ENCODE peak calls at places on chromosome 2, in ten cellular contexts. H, X, D, B, Y, R, W, G, V and N are unnamed samples. For H3K27me3, H3K9me3 and H3K4me1, the result is how much of the 10 kb centered on the place peaks cover.

GRCh38 chr2:45009303-45009927 is at the start of gene SIX2:
- ATAC-seq in H (peak), X (peak), D (peak), B (peak), Y (peak), R (peak), W (peak), G (peak), V (peak), N (peak)

GRCh38 chr2:52342458-52342857 is 1310.5 kb upstream of the NRXN1 start:
- ATAC-seq in H (no peak), X (no peak), D (no peak), B (no peak), Y (no peak), R (no peak), W (no peak), G (no peak), V (no peak), N (no peak)

GRCh38 chr2:229408356-229408755 is 137.3 kb upstream of the PID1 start:
- ATAC-seq in H (peak), X (peak), D (peak), B (peak), Y (peak), R (no peak), W (peak), G (peak), V (peak), N (peak)

GRCh38 chr2:84652430-84652829 is 136.1 kb downstream of the DNAH6 start:
- ATAC-seq in H (no peak), X (no peak), D (no peak), B (no peak), Y (no peak), R (no peak), W (no peak), G (no peak), V (no peak), N (no peak)

GRCh38 chr2:222708274-222708710 is 36.8 kb downstream of the MOGAT1 start:
- ATAC-seq in H (peak), X (peak), D (peak), B (peak), Y (peak), R (no peak), W (peak), G (peak), V (peak), N (peak)

GRCh38 chr2:212815453-212815852 is 276.9 kb upstream of the ERBB4 start:
- ATAC-seq in H (no peak), X (no peak), D (no peak), B (no peak), Y (no peak), R (no peak), W (peak), G (no peak), V (no peak), N (no peak)

GRCh38 chr2:223970343-223971128 is 13.3 kb downstream of the MRPL44 start:
- ATAC-seq in H (peak), X (peak), D (peak), B (peak), Y (peak), R (peak), W (peak), G (peak), V (peak), N (no peak)

GRCh38 chr2:141598982-141599381 is 531.8 kb downstream of the LRP1B start:
- ATAC-seq in H (peak), X (no peak), D (no peak), B (no peak), Y (no peak), R (no peak), W (no peak), G (no peak), V (no peak), N (no peak)

GRCh38 chr2:168119519-168120141 is 127.8 kb downstream of the STK39 start:
- ATAC-seq in H (no peak), X (peak), D (peak), B (peak), Y (peak), R (peak), W (peak), G (peak), V (peak), N (no peak)

GRCh38 chr2:8609357-8609804 is 72.5 kb upstream of the ID2 start:
- ATAC-seq in H (peak), X (no peak), D (no peak), B (no peak), Y (peak), R (peak), W (peak), G (no peak), V (no peak), N (no peak)

GRCh38 chr2:30978044-30978443 is 160.2 kb downstream of the GALNT14 start:
- ATAC-seq in H (no peak), X (no peak), D (no peak), B (no peak), Y (no peak), R (no peak), W (no peak), G (no peak), V (no peak), N (no peak)

GRCh38 chr2:136310797-136311558 is 193.0 kb upstream of the CXCR4 start:
- ATAC-seq in H (no peak), X (no peak), D (no peak), B (no peak), Y (no peak), R (no peak), W (no peak), G (no peak), V (no peak), N (no peak)

GRCh38 chr2:86037141-86037794 is 68.4 kb downstream of the POLR1A start:
- ATAC-seq in H (peak), X (peak), D (peak), B (peak), Y (no peak), R (no peak), W (peak), G (no peak), V (peak), N (peak)

GRCh38 chr2:145906356-145906755 is 1386.4 kb upstream of the ZEB2 start:
- ATAC-seq in H (no peak), X (no peak), D (peak), B (no peak), Y (peak), R (no peak), W (no peak), G (no peak), V (no peak), N (no peak)

GRCh38 chr2:32874931-32875330 is 71.8 kb upstream of the LTBP1 start:
- ATAC-seq in H (peak), X (peak), D (peak), B (no peak), Y (no peak), R (no peak), W (no peak), G (no peak), V (no peak), N (no peak)

GRCh38 chr2:232852676-232853075 is 17.4 kb upstream of the SNORC start:
- ATAC-seq in H (no peak), X (no peak), D (no peak), B (no peak), Y (no peak), R (no peak), W (no peak), G (no peak), V (no peak), N (no peak)

GRCh38 chr2:186170693-186171092 is 315.4 kb upstream of the ZC3H15 start:
- ATAC-seq in H (no peak), X (no peak), D (no peak), B (no peak), Y (no peak), R (no peak), W (no peak), G (no peak), V (no peak), N (no peak)

GRCh38 chr2:113127646-113128385 is 418 bp downstream of the IL1RN start:
- ATAC-seq in H (no peak), X (no peak), D (no peak), B (no peak), Y (no peak), R (peak), W (no peak), G (no peak), V (no peak), N (no peak)

GRCh38 chr2:161128885-161129284 is 31.3 kb upstream of the TANK start:
- ATAC-seq in H (no peak), X (no peak), D (no peak), B (no peak), Y (peak), R (no peak), W (no peak), G (no peak), V (no peak), N (no peak)

GRCh38 chr2:182595650-182596049 is 120.4 kb upstream of the DNAJC10 start:
- ATAC-seq in H (no peak), X (no peak), D (no peak), B (no peak), Y (no peak), R (no peak), W (no peak), G (no peak), V (no peak), N (no peak)

GRCh38 chr2:44825702-44826101 is 115.8 kb upstream of the SIX3 start:
- ATAC-seq in H (no peak), X (no peak), D (no peak), B (no peak), Y (no peak), R (no peak), W (no peak), G (no peak), V (no peak), N (no peak)

GRCh38 chr2:177665328-177665727 is 272.8 kb downstream of the AGPS start:
- ATAC-seq in H (no peak), X (no peak), D (no peak), B (no peak), Y (no peak), R (no peak), W (no peak), G (no peak), V (no peak), N (no peak)

GRCh38 chr2:207321504-207321903 is 155.8 kb upstream of the KLF7 start:
- ATAC-seq in H (no peak), X (no peak), D (no peak), B (no peak), Y (no peak), R (no peak), W (peak), G (no peak), V (no peak), N (no peak)

GRCh38 chr2:48560546-48561209 is 30.7 kb downstream of the STON1 start:
- ATAC-seq in H (no peak), X (no peak), D (no peak), B (peak), Y (no peak), R (peak), W (peak), G (no peak), V (no peak), N (no peak)

GRCh38 chr2:158575051-158575635 is 118.4 kb downstream of the PKP4 start:
- ATAC-seq in H (no peak), X (no peak), D (no peak), B (no peak), Y (no peak), R (no peak), W (no peak), G (no peak), V (no peak), N (no peak)

GRCh38 chr2:116491292-116491691 is 1323.2 kb upstream of the DDX18 start:
- ATAC-seq in H (no peak), X (no peak), D (no peak), B (no peak), Y (no peak), R (no peak), W (no peak), G (no peak), V (no peak), N (no peak)

GRCh38 chr2:232300894-232301387 is 77.6 kb upstream of the ALPP start:
- ATAC-seq in H (no peak), X (no peak), D (peak), B (no peak), Y (no peak), R (peak), W (peak), G (peak), V (no peak), N (no peak)

GRCh38 chr2:6073260-6074141 is 381.3 kb downstream of the SOX11 start:
- ATAC-seq in H (peak), X (peak), D (peak), B (no peak), Y (no peak), R (peak), W (no peak), G (no peak), V (no peak), N (no peak)

GRCh38 chr2:86300496-86300895 is 36.9 kb downstream of the REEP1 start:
- ATAC-seq in H (no peak), X (peak), D (peak), B (no peak), Y (no peak), R (no peak), W (no peak), G (no peak), V (no peak), N (no peak)

GRCh38 chr2:150620860-150621259 is 133.4 kb upstream of the RND3 start:
- ATAC-seq in H (no peak), X (no peak), D (no peak), B (no peak), Y (no peak), R (no peak), W (no peak), G (no peak), V (no peak), N (no peak)

GRCh38 chr2:239127513-239127912 is 273.3 kb downstream of the HDAC4 start:
- ATAC-seq in H (peak), X (no peak), D (no peak), B (no peak), Y (no peak), R (peak), W (no peak), G (no peak), V (no peak), N (no peak)

GRCh38 chr2:232309592-232309991 is 69.0 kb upstream of the ALPP start:
- ATAC-seq in H (no peak), X (no peak), D (no peak), B (peak), Y (no peak), R (no peak), W (peak), G (no peak), V (no peak), N (no peak)

GRCh38 chr2:160301420-160301819 is 101.3 kb upstream of the ITGB6 start:
- ATAC-seq in H (no peak), X (no peak), D (no peak), B (no peak), Y (no peak), R (no peak), W (no peak), G (no peak), V (no peak), N (no peak)

DNA sequence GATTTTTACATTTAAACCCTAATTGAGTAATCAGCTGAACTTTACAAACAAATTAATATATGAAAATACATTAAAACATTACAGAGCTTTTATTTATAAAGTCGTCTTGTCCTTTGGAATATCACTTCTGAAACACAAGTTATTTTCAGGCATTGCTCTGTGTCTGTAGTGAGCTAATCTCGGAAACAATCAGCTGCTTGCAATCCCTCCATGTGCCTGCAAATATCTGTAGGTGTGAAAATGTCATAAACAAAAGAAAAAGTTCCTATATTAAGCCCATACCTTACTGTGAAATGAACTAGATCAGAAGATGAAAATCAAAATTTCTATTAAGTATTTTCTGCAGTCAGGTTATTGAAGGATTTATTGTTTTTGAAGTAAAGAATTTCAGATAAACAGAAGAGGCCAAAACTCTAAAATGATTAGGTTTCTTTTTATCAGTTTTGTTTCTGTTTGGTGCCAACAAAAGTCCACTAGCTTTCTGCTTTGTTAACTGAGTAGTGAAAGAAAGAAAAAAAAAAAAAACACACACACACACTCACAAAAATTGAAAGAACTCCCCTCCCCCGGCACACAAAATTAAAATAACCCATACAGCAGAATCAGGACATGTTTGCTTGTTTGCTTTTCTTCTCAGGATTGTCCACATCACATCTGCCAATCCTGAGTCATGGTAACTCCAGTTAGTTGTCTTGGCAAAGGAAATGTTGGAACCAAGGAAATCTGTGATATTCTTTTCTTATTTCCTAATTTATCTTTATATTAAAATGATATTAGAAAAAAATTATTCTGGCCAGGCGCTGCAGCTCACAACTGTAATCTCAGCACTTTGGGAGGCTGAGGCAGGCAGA is 627.0 kb upstream of the SLC39A10 start:
- ATAC-seq in H (no peak), X (no peak), D (no peak), B (no peak), Y (no peak), R (no peak), W (no peak), G (no peak), V (no peak), N (no peak)
- H3K27me3 ChIP-seq in H (under half), X (under half), D (under half), B (under half), Y (under half), R (under half), W (under half), G (under half), V (under half), N (under half)

DNA sequence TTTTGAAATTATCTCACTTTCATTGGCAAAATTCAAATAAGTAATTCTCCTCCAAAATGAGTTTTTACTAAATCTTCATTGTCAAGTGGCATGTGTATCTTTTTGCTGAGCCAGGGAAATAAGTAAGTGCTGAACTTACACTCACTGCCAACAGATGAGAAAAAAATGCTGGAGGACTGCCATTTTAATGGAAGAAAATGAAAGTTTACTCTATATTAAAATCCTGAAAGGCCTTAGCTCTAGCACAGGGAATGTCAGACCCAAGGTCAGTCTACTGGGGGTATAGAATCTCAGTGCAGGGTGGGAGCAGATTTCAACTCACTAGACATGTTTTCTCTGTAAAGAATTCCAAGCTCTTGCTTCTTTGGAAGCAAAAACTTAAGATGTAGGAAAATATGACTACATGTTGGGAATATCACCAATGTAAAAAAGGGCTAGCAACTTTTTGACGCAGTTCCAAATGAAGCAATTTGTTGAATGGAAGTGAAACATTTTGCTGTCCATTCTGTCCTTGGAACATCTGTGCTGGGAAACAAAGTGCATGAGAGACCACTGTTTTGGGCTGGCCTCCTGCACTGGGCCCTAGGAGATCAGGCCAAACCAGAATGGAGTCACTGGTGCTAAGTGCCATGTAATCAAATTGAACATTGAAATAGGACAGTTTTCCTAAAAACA is 126.9 kb downstream of the ST6GAL2 start:
- ATAC-seq in H (peak), X (peak), D (no peak), B (no peak), Y (no peak), R (no peak), W (no peak), G (no peak), V (peak), N (peak)
- H3K9me3 ChIP-seq in H (under half), X (under half), D (under half), B (under half), Y (under half), R (under half), W (under half), G (under half), V (under half), N (under half)

DNA sequence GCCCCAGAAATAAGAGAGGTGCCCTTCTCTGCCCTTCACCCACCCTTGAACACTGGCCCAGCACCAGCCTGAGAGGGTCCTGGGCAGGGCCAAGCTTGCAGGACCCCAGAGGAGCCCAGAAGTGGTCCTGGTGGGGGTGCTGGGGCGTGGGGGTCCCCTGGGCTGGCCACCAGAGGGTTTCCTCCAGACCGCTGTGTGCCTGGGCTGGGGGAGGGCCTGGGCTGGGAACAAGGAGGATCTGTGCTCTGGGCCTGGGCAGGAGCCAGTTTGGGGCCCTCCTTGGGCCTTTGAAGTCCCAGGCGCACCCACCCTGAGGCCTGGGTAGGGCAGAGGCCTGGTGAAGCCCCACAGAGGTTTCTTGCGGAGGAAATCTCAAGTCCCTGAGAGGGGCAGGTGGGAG is 63.4 kb upstream of the GPC1 start:
- ATAC-seq in H (no peak), X (no peak), D (no peak), B (no peak), Y (no peak), R (no peak), W (no peak), G (no peak), V (no peak), N (no peak)
- H3K4me1 ChIP-seq in H (under half), X (under half), D (under half), B (under half), Y (half or more), R (under half), W (under half), G (under half), V (under half), N (under half)

GRCh38 chr2:26911911-26912861 is 58.3 kb upstream of the MAPRE3 start:
- ATAC-seq in H (no peak), X (no peak), D (no peak), B (no peak), Y (no peak), R (no peak), W (no peak), G (no peak), V (no peak), N (no peak)
- H3K27me3 ChIP-seq in H (under half), X (under half), D (half or more), B (under half), Y (under half), R (half or more), W (half or more), G (under half), V (under half), N (half or more)

GRCh38 chr2:190802133-190802532 is 78.5 kb upstream of the GLS start:
- ATAC-seq in H (no peak), X (no peak), D (no peak), B (no peak), Y (no peak), R (peak), W (no peak), G (no peak), V (no peak), N (no peak)

GRCh38 chr2:190802810-190803209 is 77.8 kb upstream of the GLS start:
- ATAC-seq in H (no peak), X (no peak), D (no peak), B (no peak), Y (no peak), R (no peak), W (no peak), G (no peak), V (no peak), N (no peak)

GRCh38 chr2:190805126-190805525 is 75.5 kb upstream of the GLS start:
- ATAC-seq in H (no peak), X (no peak), D (no peak), B (no peak), Y (no peak), R (no peak), W (no peak), G (no peak), V (no peak), N (no peak)

GRCh38 chr2:190805843-190806242 is 74.8 kb upstream of the GLS start:
- ATAC-seq in H (no peak), X (no peak), D (no peak), B (no peak), Y (no peak), R (no peak), W (no peak), G (no peak), V (no peak), N (no peak)

DNA sequence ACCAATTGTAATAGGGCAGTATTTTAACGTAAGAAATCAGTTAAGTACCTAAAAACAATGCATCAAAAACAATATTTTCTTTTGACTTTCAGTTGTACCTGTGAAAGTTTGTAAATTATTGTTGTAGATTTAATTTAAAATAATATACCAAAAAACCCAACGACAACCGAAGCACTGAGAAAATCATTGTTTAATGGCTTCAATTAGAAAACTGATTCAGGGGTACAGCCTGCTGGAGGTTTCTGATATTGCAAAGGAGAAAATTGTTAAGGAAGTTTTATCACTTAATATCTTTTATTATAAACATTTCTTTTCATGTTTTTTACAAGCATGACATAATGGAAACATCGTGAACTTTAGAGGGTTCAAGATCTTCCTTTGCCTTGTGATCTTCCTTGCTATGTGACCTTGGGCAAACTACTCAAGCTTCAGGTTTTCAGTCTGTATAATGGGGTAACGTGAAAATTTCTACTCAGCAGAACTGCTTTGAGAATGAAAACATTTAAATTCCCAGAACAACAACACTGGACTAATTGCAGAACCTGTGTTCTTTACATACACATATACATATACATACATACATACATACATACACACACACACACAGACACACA is 76.3 kb upstream of the GLS start:
- ATAC-seq in H (no peak), X (no peak), D (peak), B (no peak), Y (no peak), R (no peak), W (no peak), G (no peak), V (no peak), N (no peak)
- H3K9me3 ChIP-seq in H (under half), X (under half), D (under half), B (under half), Y (under half), R (under half), W (under half), G (under half), V (under half), N (under half)